ENCODE peak calls at places on chromosome 1, in four cellular contexts. H is EH, C is NCI-H774, P is GM19239. U is an unnamed sample.

GRCh38 chr1:30883389-30884172 is 25.0 kb downstream of the SDC3 start:
- DNase-seq in H (no peak), C (no peak), P (no peak), U (no peak)

GRCh38 chr1:171655215-171656116 is 3.0 kb upstream of the MYOC start:
- DNase-seq in H (peak; percentile 60), C (peak; percentile 38), P (peak; percentile 33), U (no peak)

GRCh38 chr1:224666911-224667310 is 50.8 kb downstream of the CNIH3 start:
- DNase-seq in H (no peak), C (no peak), P (no peak), U (no peak)

GRCh38 chr1:42927920-42928505 is 30.7 kb downstream of the SLC2A1 start:
- DNase-seq in H (no peak), C (no peak), P (no peak), U (no peak)

GRCh38 chr1:78591971-78592370 is 28.3 kb upstream of the IFI44L start:
- DNase-seq in H (no peak), C (no peak), P (no peak), U (no peak)

GRCh38 chr1:178417858-178418257 is 78.9 kb downstream of the CLEC20A start:
- DNase-seq in H (peak; percentile 95), C (no peak), P (no peak), U (no peak)

GRCh38 chr1:89310976-89311375 is 38.3 kb upstream of the GBP5 start:
- DNase-seq in H (no peak), C (no peak), P (no peak), U (no peak)

GRCh38 chr1:16967095-16967567 is 13.3 kb downstream of the MFAP2 start:
- DNase-seq in H (peak; percentile 63), C (no peak), P (no peak), U (no peak)

GRCh38 chr1:197774691-197775281 is 494 bp downstream of the DENND1B start:
- DNase-seq in H (peak; percentile 56), C (peak; percentile 45), P (no peak), U (no peak)

GRCh38 chr1:101088431-101088830 is 62.8 kb upstream of the DPH5 start:
- DNase-seq in H (no peak), C (no peak), P (no peak), U (no peak)

GRCh38 chr1:214864896-214865688 is 217.4 kb upstream of the KCNK2 start:
- DNase-seq in H (peak; percentile 85), C (no peak), P (no peak), U (no peak)

GRCh38 chr1:11918779-11919519 is 7.3 kb downstream of the KIAA2013 start:
- DNase-seq in H (peak; percentile 89), C (no peak), P (no peak), U (no peak)

GRCh38 chr1:16371725-16372124 is 4.7 kb downstream of the SZRD1 start:
- DNase-seq in H (peak; percentile 86), C (no peak), P (no peak), U (no peak)

GRCh38 chr1:54094001-54094729 is 40.8 kb downstream of the TCEANC2 start:
- DNase-seq in H (no peak), C (no peak), P (no peak), U (no peak)

GRCh38 chr1:111201275-111202090 is 1.0 kb upstream of the DENND2D start:
- DNase-seq in H (no peak), C (no peak), P (no peak), U (no peak)

GRCh38 chr1:24921938-24922662 is 8.0 kb downstream of the RUNX3 start:
- DNase-seq in H (no peak), C (no peak), P (no peak), U (no peak)

GRCh38 chr1:9321480-9321849 is 28.8 kb downstream of the SPSB1 start:
- DNase-seq in H (peak; percentile 28), C (no peak), P (no peak), U (no peak)

GRCh38 chr1:204563324-204563723 is 47.1 kb downstream of the MDM4 start:
- DNase-seq in H (no peak), C (no peak), P (no peak), U (no peak)

GRCh38 chr1:174982971-174983689 is 16.6 kb upstream of the CACYBP start:
- DNase-seq in H (peak; percentile 57), C (no peak), P (no peak), U (no peak)

GRCh38 chr1:206782448-206782847 is 10.2 kb upstream of the IL10 start:
- DNase-seq in H (no peak), C (no peak), P (peak; percentile 57), U (no peak)

U was measured in NCI-H2081 treated with DMSO at 0.1 percent for 48 hours.